ENCODE peak calls at places on chromosomes 1 and 21, in four cellular contexts. X is HCT116, G is K562, A is HepG2. Z is an unnamed sample.

GRCh38 chr21:21268061-21268471 is 269.9 kb downstream of the NCAM2 start:
- DNase-seq in X (no peak), G (no peak), A (no peak), Z (no peak)

GRCh38 chr1:207799989-207800648 is 48.3 kb downstream of the CD46 start:
- DNase-seq in X (no peak), G (no peak), A (no peak), Z (no peak)

GRCh38 chr1:225343618-225344017 is 84.2 kb downstream of the LBR start:
- DNase-seq in X (peak; percentile 16), G (peak; percentile 28), A (peak; percentile 28), Z (no peak)

GRCh38 chr1:107220036-107220435 is 79.2 kb downstream of the NTNG1 start:
- DNase-seq in X (no peak), G (no peak), A (no peak), Z (no peak)

GRCh38 chr21:35026153-35026499 is 23.0 kb downstream of the RUNX1 start:
- DNase-seq in X (no peak), G (no peak), A (no peak), Z (no peak)

GRCh38 chr1:110912784-110913183 is 39.8 kb downstream of the CD53 start:
- DNase-seq in X (no peak), G (no peak), A (no peak), Z (no peak)

GRCh38 chr1:239308701-239309333 is 77.6 kb upstream of the CHRM3 start:
- DNase-seq in X (no peak), G (peak; percentile 23), A (no peak), Z (peak; percentile 5)

GRCh38 chr1:53526451-53527101 is 67.4 kb downstream of the DMRTB1 start:
- DNase-seq in X (no peak), G (no peak), A (peak; percentile 65), Z (no peak)

GRCh38 chr1:12552951-12553921 is 64.8 kb downstream of the DHRS3 start:
- DNase-seq in X (no peak), G (no peak), A (peak; percentile 36), Z (no peak)

GRCh38 chr1:109528296-109528695 is 11.4 kb upstream of the GPR61 start:
- DNase-seq in X (no peak), G (no peak), A (no peak), Z (no peak)

GRCh38 chr1:114719424-114719787 is 2.8 kb upstream of the NRAS start:
- DNase-seq in X (no peak), G (no peak), A (no peak), Z (no peak)
- TF ChIP-seq TCF7L2 in X (no peak), G (no peak), A (no peak), Z (no peak)

DNA sequence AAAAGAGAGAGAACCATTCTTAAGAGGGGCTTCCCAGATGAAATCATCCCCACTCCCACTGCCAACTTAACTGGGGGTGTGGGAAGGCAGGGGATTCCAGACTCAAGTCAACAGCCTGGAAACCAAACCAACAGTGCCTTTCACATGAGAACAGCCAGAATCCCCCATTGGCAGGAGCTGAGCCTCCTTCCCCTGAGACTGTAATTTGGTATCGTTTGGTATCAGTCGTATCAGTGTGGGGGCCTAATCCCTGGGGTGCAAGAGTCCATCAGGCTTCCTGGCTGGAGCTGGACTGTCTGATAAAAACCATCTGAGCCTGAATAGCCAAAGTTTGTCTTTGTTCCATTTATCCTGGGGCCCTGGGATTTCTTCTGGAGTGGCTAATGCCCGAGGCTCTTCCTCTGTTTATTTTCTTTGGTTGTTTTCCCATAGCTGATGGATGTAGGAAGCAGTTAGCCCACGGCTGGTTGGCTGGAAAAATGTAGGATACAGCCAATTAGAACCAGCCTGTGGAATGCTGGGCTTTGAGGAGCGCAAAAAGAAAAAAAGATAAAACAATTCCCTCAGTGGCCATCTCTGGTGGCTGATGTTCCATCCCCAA is 84.6 kb downstream of the LAMC2 start:
- DNase-seq in X (no peak), G (no peak), A (no peak), Z (no peak)
- TF ChIP-seq TCF7L2 in X (no peak), G (no peak), A (no peak), Z (no peak)

DNA sequence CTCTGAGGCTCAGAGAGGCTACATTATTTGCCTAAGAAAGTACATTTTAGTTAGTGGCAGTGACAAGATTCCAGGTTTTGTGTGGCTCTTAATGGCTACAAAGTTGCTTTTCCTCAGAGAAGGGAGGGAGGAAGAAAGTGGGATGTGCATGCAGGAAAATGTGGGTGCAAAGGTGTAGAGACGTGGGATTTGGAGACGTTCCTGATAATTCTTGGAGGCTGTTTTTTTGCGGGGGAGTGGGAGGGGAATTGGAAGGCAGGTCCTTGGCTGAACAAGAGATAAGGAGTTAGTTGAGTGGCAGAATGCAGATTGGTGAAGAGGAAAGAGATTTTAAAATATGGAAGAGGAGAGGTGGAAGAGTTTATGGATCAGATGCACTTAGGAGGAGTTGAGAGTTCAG is 258.1 kb downstream of the GRIK3 start:
- DNase-seq in X (no peak), G (no peak), A (no peak), Z (no peak)
- TF ChIP-seq TCF7L2 in X (no peak), G (no peak), A (no peak), Z (no peak)

GRCh38 chr1:9314101-9314500 is 21.4 kb downstream of the SPSB1 start:
- DNase-seq in X (no peak), G (no peak), A (no peak), Z (no peak)
- TF ChIP-seq TCF7L2 in X (no peak), G (no peak), A (no peak), Z (no peak)